ENCODE peak calls at places on chromosomes 13 and 19, in eight cellular contexts. B is tibial nerve, X is heart left ventricle, Q is prostate gland, A is breast epithelium, M is body of pancreas, J is Peyer's patch, U is endothelial cell of umbilical vein. P is an unnamed sample.
A peak's percentile ranks its signal among the peaks of the same experiment; 100 is the strongest.

GRCh38 chr13:39765801-39766463 is 110.5 kb downstream of the COG6 start:
- DNase-seq in B (no peak), J (peak; percentile 47), A (peak; percentile 88), Q (peak; percentile 52), M (peak; percentile 50), U (peak; percentile 61), X (peak; percentile 25), P (no peak)

GRCh38 chr13:30331331-30331771 is 24.0 kb upstream of the KATNAL1 start:
- DNase-seq in A (no peak), Q (no peak), B (no peak), U (no peak), X (no peak), M (peak; percentile 21), J (no peak), P (no peak)

GRCh38 chr19:2603320-2603719 is 99.2 kb downstream of the GNG7 start:
- DNase-seq in M (no peak), U (no peak), X (no peak), B (no peak), J (peak; percentile 47), Q (no peak), A (no peak), P (no peak)

GRCh38 chr19:3186891-3187661 is 1.3 kb downstream of the NCLN start:
- DNase-seq in J (no peak), Q (no peak), U (no peak), M (no peak), X (no peak), A (no peak), B (no peak), P (no peak)

GRCh38 chr13:113820813-113821651 is 42.8 kb downstream of the GAS6 start:
- DNase-seq in B (peak; percentile 75), J (peak; percentile 63), U (peak; percentile 41), A (peak; percentile 96), X (peak; percentile 81), Q (peak; percentile 90), M (peak; percentile 30), P (peak; percentile 100)

GRCh38 chr19:36113895-36114762 is 546 bp downstream of the POLR2I start:
- DNase-seq in B (no peak), X (peak; percentile 23), A (peak; percentile 25), Q (peak; percentile 13), U (peak; percentile 39), M (peak; percentile 35), J (peak; percentile 51), P (no peak)

GRCh38 chr13:95809429-95809828 is 132.5 kb downstream of the DNAJC3 start:
- DNase-seq in U (no peak), B (no peak), Q (no peak), A (no peak), J (no peak), M (no peak), X (no peak), P (no peak)

GRCh38 chr19:5046339-5047039 is 77.6 kb downstream of the KDM4B start:
- DNase-seq in Q (peak; percentile 90), M (peak; percentile 94), J (peak; percentile 53), U (no peak), B (no peak), X (no peak), A (peak; percentile 48), P (peak; percentile 93)

GRCh38 chr13:46143239-46143701 is 38.4 kb upstream of the CPB2 start:
- DNase-seq in B (no peak), A (no peak), M (no peak), U (no peak), Q (peak; percentile 55), J (no peak), X (no peak), P (no peak)

GRCh38 chr13:46140044-46140443 is 35.2 kb upstream of the CPB2 start:
- DNase-seq in Q (no peak), M (no peak), J (no peak), A (no peak), U (no peak), B (no peak), X (no peak), P (no peak)

GRCh38 chr13:46145950-46146349 is 36.0 kb downstream of the LCP1 start:
- DNase-seq in X (no peak), A (no peak), B (no peak), J (no peak), Q (no peak), M (no peak), U (no peak), P (no peak)

GRCh38 chr13:46146898-46147297 is 35.1 kb downstream of the LCP1 start:
- DNase-seq in B (no peak), A (no peak), J (no peak), M (no peak), U (no peak), Q (no peak), X (no peak), P (no peak)

GRCh38 chr13:46142692-46143238 is 37.9 kb upstream of the CPB2 start:
- DNase-seq in Q (no peak), B (no peak), J (no peak), X (no peak), U (no peak), M (no peak), A (no peak), P (no peak)
- TF ChIP-seq POLR2A in Q (no peak), B (no peak), J (no peak), X (no peak), U (no peak), M (no peak), A (no peak), P (no peak)

DNA sequence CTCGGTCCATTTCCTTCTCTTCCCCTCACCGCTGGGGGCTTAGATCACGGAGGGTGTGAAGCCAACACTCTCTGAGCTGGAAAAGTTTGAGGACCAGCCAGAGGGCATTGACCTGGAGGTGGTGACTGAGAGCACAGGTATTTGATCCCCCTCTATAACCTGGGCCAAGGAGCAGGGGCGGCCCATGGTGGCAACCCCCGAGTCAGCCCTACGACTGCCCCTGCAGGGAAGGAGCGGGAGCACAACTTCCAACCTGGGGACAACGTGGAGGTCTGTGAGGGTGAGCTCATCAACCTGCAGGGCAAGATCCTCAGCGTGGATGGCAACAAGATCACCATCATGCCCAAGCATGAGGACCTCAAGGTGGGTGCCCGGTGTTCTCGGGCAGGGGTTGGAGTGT is 11.6 kb upstream of the TIMM50 start:
- DNase-seq in X (no peak), M (no peak), Q (no peak), J (no peak), B (no peak), A (no peak), U (no peak), P (no peak)
- TF ChIP-seq POLR2A in X (no peak), M (no peak), Q (no peak), J (no peak), B (no peak), A (no peak), U (no peak), P (no peak)

GRCh38 chr19:812049-812816 is 9.5 kb downstream of the PLPPR3 start:
- DNase-seq in U (no peak), X (no peak), B (no peak), Q (no peak), J (no peak), A (no peak), M (no peak), P (no peak)
- TF ChIP-seq POLR2A in U (no peak), X (no peak), B (no peak), Q (no peak), J (no peak), A (no peak), M (no peak), P (no peak)

DNA sequence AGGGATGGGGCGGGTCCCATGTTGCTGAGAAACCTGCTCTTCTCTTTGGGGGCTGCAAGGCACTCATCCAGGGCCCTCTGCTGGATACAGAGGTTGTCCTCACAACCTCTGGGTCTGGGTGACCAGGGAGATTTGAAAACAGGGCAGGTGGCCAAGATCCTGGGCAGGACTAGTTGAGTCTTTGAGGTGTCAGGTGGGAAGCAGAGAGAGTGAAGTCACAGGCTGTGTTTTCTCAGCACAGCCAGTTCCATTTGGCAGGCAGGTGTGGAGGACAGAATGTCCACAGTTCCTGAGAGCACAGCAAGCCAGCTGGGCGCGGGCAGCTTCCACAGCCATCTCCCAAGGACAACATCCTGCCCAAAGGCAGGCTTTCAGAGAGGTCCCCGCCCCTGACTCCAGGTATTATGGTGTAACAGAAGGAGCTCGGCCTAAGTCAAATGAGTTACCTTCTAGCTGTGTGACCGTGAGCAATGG is 118.8 kb downstream of the NUFIP1 start:
- DNase-seq in B (peak; percentile 26), A (peak; percentile 92), X (no peak), M (peak; percentile 99), J (peak; percentile 73), U (no peak), Q (peak; percentile 96), P (no peak)
- TF ChIP-seq POLR2A in B (no peak), A (no peak), X (no peak), M (peak; percentile 81), J (no peak), U (no peak), Q (no peak), P (no peak)

DNA sequence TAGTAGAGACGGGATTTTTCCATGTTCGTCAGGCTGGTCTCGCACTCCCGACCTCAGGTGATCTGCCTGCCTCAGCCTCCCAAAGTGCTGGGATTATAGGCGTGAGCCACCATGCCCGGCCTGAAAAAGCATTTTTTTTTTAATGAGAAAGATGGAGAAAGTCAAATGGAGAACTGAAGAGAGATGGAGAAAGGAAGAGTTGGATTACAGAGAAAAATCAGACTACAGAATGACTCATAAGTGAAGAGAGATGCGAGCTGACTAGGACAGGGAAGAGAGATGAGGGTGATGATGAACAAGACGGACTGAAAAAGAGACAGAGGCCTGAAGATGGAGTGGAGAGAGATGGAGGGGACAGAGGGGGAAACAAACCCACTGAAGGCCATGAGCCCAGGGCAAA is 1.5 kb downstream of the DHX34 start:
- DNase-seq in A (no peak), M (no peak), B (no peak), J (no peak), X (no peak), Q (no peak), U (no peak), P (no peak)
- TF ChIP-seq POLR2A in A (no peak), M (no peak), B (no peak), J (no peak), X (no peak), Q (no peak), U (no peak), P (no peak)

GRCh38 chr13:110712081-110712848 is 1.2 kb upstream of the ING1 start:
- DNase-seq in J (peak; percentile 94), Q (peak; percentile 83), U (peak; percentile 82), X (peak; percentile 88), A (peak; percentile 69), M (peak; percentile 88), B (peak; percentile 79), P (peak; percentile 93)
- TF ChIP-seq POLR2A in J (peak; percentile 92), Q (peak; percentile 91), U (peak; percentile 97), X (no peak), A (no peak), M (peak; percentile 94), B (peak; percentile 85), P (peak; percentile 92)

GRCh38 chr19:19034204-19034624 is 811 bp downstream of the ARMC6 start:
- DNase-seq in X (no peak), U (peak; percentile 53), J (peak; percentile 76), Q (peak; percentile 20), B (no peak), A (no peak), M (peak; percentile 53), P (peak; percentile 84)
- TF ChIP-seq POLR2A in X (no peak), U (no peak), J (no peak), Q (no peak), B (no peak), A (no peak), M (no peak), P (no peak)

DNA sequence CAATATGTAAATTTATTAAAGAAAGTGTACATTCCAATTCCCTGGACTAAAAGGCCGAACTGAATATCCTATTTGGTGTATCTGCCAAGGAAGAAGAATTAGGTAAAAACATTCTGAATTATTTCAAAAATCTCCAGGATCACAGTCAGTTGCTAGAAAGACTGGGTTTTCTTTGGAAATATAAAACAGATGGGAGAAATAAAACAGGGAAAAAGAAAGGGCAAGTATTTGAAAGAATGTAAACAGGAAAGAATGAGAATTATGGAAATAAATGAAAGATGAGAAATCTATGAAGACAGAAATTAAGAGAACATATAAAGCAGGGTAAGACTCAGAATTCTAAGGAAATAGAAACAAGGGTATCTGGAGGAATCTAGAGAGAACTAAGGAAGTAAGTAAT is 556.0 kb downstream of the KCTD12 start:
- DNase-seq in B (no peak), X (no peak), U (no peak), J (no peak), A (no peak), M (no peak), Q (no peak), P (no peak)
- TF ChIP-seq POLR2A in B (no peak), X (no peak), U (no peak), J (no peak), A (no peak), M (no peak), Q (no peak), P (no peak)

P was measured in H54.